ENCODE peak calls at places on chromosomes 4 and X, in six cellular contexts. T is HTR-8/SVneo, X is NCI-H774, U is left cardiac atrium, R is T-cell, L is HEK293T. V is an unnamed sample.

GRCh38 chr4:55546633-55547460 is at the start of gene CLOCK:
- DNase-seq in R (peak), U (peak), L (peak), X (peak), T (peak), V (peak)

GRCh38 chr4:60463846-60464502 is 736.2 kb upstream of the ADGRL3 start:
- DNase-seq in R (no peak), T (peak), X (no peak), U (no peak), L (peak), V (no peak)

GRCh38 chr4:2254665-2255500 is 7.0 kb downstream of the MXD4 start:
- DNase-seq in X (no peak), T (no peak), R (no peak), U (no peak), L (no peak), V (peak)

GRCh38 chrX:155086202-155086840 is 15.0 kb downstream of the BRCC3 start:
- DNase-seq in U (peak), R (no peak), L (peak), T (no peak), X (no peak), V (peak)

GRCh38 chrX:40434947-40435346 is 145.8 kb upstream of the ATP6AP2 start:
- DNase-seq in R (no peak), T (no peak), X (peak), U (peak), L (peak), V (no peak)

GRCh38 chr4:81096566-81096965 is 66.1 kb downstream of the BMP3 start:
- DNase-seq in U (no peak), R (no peak), X (no peak), L (no peak), T (no peak), V (no peak)

GRCh38 chr4:168584321-168584771 is 87.5 kb downstream of the PALLD start:
- DNase-seq in T (no peak), R (no peak), L (no peak), U (no peak), X (no peak), V (no peak)

GRCh38 chrX:100973411-100973810 is 3.9 kb downstream of the ARL13A start:
- DNase-seq in X (no peak), T (no peak), R (no peak), L (no peak), U (no peak), V (no peak)

GRCh38 chr4:94827481-94828110 is 69.8 kb downstream of the BMPR1B start:
- DNase-seq in X (no peak), R (no peak), U (no peak), L (no peak), T (peak), V (no peak)

GRCh38 chr4:100907465-100908454 is 389.9 kb upstream of the EMCN start:
- DNase-seq in T (no peak), R (no peak), U (no peak), L (peak), X (no peak), V (no peak)

GRCh38 chrX:150366951-150367545 is 3.9 kb downstream of the MAMLD1 start:
- DNase-seq in T (no peak), L (no peak), R (no peak), X (no peak), U (no peak), V (no peak)

GRCh38 chr4:6480532-6481088 is 8.2 kb upstream of the PPP2R2C start:
- DNase-seq in R (no peak), T (no peak), L (no peak), U (no peak), X (no peak), V (no peak)

GRCh38 chr4:141133146-141134006 is at the start of gene RNF150:
- DNase-seq in R (no peak), X (peak), T (peak), L (peak), U (peak), V (no peak)

GRCh38 chr4:138090145-138090917 is 151.8 kb downstream of the SLC7A11 start:
- DNase-seq in U (no peak), T (peak), R (no peak), L (peak), X (peak), V (no peak)

GRCh38 chrX:30561191-30561590 is 16.4 kb downstream of the TASL start:
- DNase-seq in T (no peak), R (no peak), L (no peak), U (no peak), X (no peak), V (no peak)

GRCh38 chr4:180225977-180226376 is 2017.2 kb upstream of the TENM3 start:
- DNase-seq in X (no peak), L (no peak), U (no peak), R (no peak), T (no peak), V (no peak)

GRCh38 chr4:113825272-113825671 is 63.7 kb upstream of the CAMK2D start:
- DNase-seq in T (no peak), R (peak), U (no peak), X (no peak), L (no peak), V (no peak)

GRCh38 chrX:76279007-76279406 is 106.1 kb downstream of the PBDC1 start:
- DNase-seq in T (peak), X (peak), L (peak), R (no peak), U (no peak), V (peak)

GRCh38 chrX:119391279-119391678 is 7.9 kb upstream of the SLC25A43 start:
- DNase-seq in U (no peak), R (no peak), T (no peak), X (peak), L (peak), V (no peak)

GRCh38 chr4:169410839-169411770 is 140.3 kb upstream of the SH3RF1 start:
- DNase-seq in R (peak), L (no peak), X (no peak), U (no peak), T (peak), V (peak)

GRCh38 chr4:127995776-127996175 is 30.6 kb downstream of the ABHD18 start:
- DNase-seq in U (no peak), X (no peak), L (no peak), T (peak), R (no peak), V (no peak)

GRCh38 chr4:163694385-163694784 is 199.9 kb downstream of the TMA16 start:
- DNase-seq in T (peak), L (no peak), U (no peak), X (no peak), R (no peak), V (no peak)

GRCh38 chrX:47514553-47515235 is 31.7 kb upstream of the ZNF41 start:
- DNase-seq in T (peak), U (no peak), X (no peak), R (no peak), L (no peak), V (no peak)

GRCh38 chr4:40283413-40283812 is 51.7 kb upstream of the CHRNA9 start:
- DNase-seq in R (no peak), X (no peak), U (no peak), L (no peak), T (no peak), V (no peak)

GRCh38 chr4:7217453-7218310 is 25.3 kb downstream of the SORCS2 start:
- DNase-seq in R (no peak), U (no peak), X (no peak), T (no peak), L (no peak), V (no peak)

GRCh38 chr4:6686104-6686787 is 7.4 kb upstream of the S100P start:
- DNase-seq in U (no peak), X (no peak), L (no peak), R (no peak), T (no peak), V (no peak)

GRCh38 chrX:40176979-40177430 is 79.2 kb upstream of the BCOR start:
- DNase-seq in U (peak), R (no peak), T (no peak), X (no peak), L (no peak), V (no peak)

GRCh38 chr4:186757696-186758330 is 34.2 kb upstream of the FAT1 start:
- DNase-seq in X (no peak), T (no peak), R (no peak), U (no peak), L (no peak), V (no peak)

GRCh38 chr4:80183196-80184052 is 13.9 kb upstream of the PRDM8 start:
- DNase-seq in L (peak), T (no peak), X (no peak), R (no peak), U (peak), V (peak)

GRCh38 chrX:130117166-130117565 is 6.9 kb upstream of the ELF4 start:
- DNase-seq in R (no peak), U (no peak), X (no peak), L (no peak), T (no peak), V (no peak)

GRCh38 chr4:35250771-35251170 is 993.5 kb downstream of the ARAP2 start:
- DNase-seq in X (no peak), L (no peak), T (peak), R (no peak), U (no peak), V (no peak)

GRCh38 chrX:47093248-47093647 is 15.0 kb downstream of the RGN start:
- DNase-seq in X (no peak), T (peak), U (no peak), R (no peak), L (no peak), V (no peak)

GRCh38 chrX:100812216-100813158 is 7.7 kb upstream of the CSTF2 start:
- DNase-seq in L (no peak), X (no peak), T (no peak), R (no peak), U (no peak), V (no peak)

GRCh38 chr4:152696764-152697250 is 17.0 kb upstream of the TMEM154 start:
- DNase-seq in X (no peak), R (no peak), L (no peak), U (no peak), T (no peak), V (peak)

GRCh38 chr4:140335076-140335475 is 38.4 kb upstream of the SCOC start:
- DNase-seq in L (no peak), T (no peak), X (no peak), R (no peak), U (no peak), V (no peak)

GRCh38 chr4:116005037-116005805 is 891.8 kb upstream of the NDST4 start:
- DNase-seq in U (no peak), R (no peak), L (no peak), T (no peak), X (no peak), V (no peak)

GRCh38 chr4:150591284-150591874 is 9.4 kb downstream of the MAB21L2 start:
- DNase-seq in R (no peak), X (no peak), T (no peak), U (no peak), L (peak), V (no peak)

GRCh38 chrX:69231903-69232302 is 66.7 kb upstream of the PJA1 start:
- DNase-seq in R (no peak), U (no peak), X (no peak), L (no peak), T (no peak), V (no peak)

V was measured in CD4-positive, alpha-beta T cell.